ENCODE peak calls at places on chromosomes 13 and 19, in nine cellular contexts. One of them, this sample, is unnamed. For H3K4me1 and H3K36me3, the result is how much of the 10 kb centered on the place peaks cover.

GRCh38 chr19:42060117-42060516 is 9.9 kb downstream of the GRIK5 start:
- DNase-seq in transverse colon: no peak
- DNase-seq in GM23338: no peak
- DNase-seq in upper lobe of right lung: no peak
- DNase-seq in IMR-90: no peak
- DNase-seq in keratinocyte: no peak
- DNase-seq in Caco-2: no peak
- DNase-seq in stomach: no peak
- DNase-seq in body of pancreas: no peak
- DNase-seq in this sample: no peak

GRCh38 chr19:56623006-56623405 is 20.0 kb upstream of the SMIM17 start:
- DNase-seq in transverse colon: no peak
- DNase-seq in GM23338: no peak
- DNase-seq in upper lobe of right lung: no peak
- DNase-seq in IMR-90: no peak
- DNase-seq in keratinocyte: no peak
- DNase-seq in Caco-2: no peak
- DNase-seq in stomach: no peak
- DNase-seq in body of pancreas: no peak
- DNase-seq in this sample: no peak

GRCh38 chr19:40803857-40804782 is 5.1 kb downstream of the EGLN2 start:
- DNase-seq in transverse colon: peak
- DNase-seq in GM23338: peak
- DNase-seq in upper lobe of right lung: peak
- DNase-seq in IMR-90: no peak
- DNase-seq in keratinocyte: no peak
- DNase-seq in Caco-2: no peak
- DNase-seq in stomach: peak
- DNase-seq in body of pancreas: peak
- DNase-seq in this sample: no peak

GRCh38 chr13:41137951-41138350 is 5.3 kb upstream of the KBTBD6 start:
- DNase-seq in transverse colon: no peak
- DNase-seq in GM23338: no peak
- DNase-seq in upper lobe of right lung: no peak
- DNase-seq in IMR-90: peak
- DNase-seq in keratinocyte: peak
- DNase-seq in Caco-2: no peak
- DNase-seq in stomach: no peak
- DNase-seq in body of pancreas: no peak
- DNase-seq in this sample: no peak

GRCh38 chr13:99585609-99586008 is 84.3 kb downstream of the TM9SF2 start:
- DNase-seq in transverse colon: no peak
- DNase-seq in GM23338: no peak
- DNase-seq in upper lobe of right lung: no peak
- DNase-seq in IMR-90: no peak
- DNase-seq in keratinocyte: no peak
- DNase-seq in Caco-2: no peak
- DNase-seq in stomach: no peak
- DNase-seq in body of pancreas: no peak
- DNase-seq in this sample: no peak

GRCh38 chr13:93254775-93255174 is 28.2 kb downstream of the GPC6 start:
- DNase-seq in transverse colon: no peak
- DNase-seq in GM23338: no peak
- DNase-seq in upper lobe of right lung: no peak
- DNase-seq in IMR-90: no peak
- DNase-seq in keratinocyte: no peak
- DNase-seq in Caco-2: no peak
- DNase-seq in stomach: no peak
- DNase-seq in body of pancreas: no peak
- DNase-seq in this sample: no peak

GRCh38 chr13:105579821-105580707 is 955.4 kb downstream of the EFNB2 start:
- DNase-seq in transverse colon: no peak
- DNase-seq in GM23338: no peak
- DNase-seq in upper lobe of right lung: no peak
- DNase-seq in IMR-90: no peak
- DNase-seq in keratinocyte: no peak
- DNase-seq in Caco-2: no peak
- DNase-seq in stomach: no peak
- DNase-seq in body of pancreas: no peak
- DNase-seq in this sample: no peak

GRCh38 chr13:50460366-50460765 is 383.1 kb downstream of the DLEU7 start:
- DNase-seq in transverse colon: no peak
- DNase-seq in GM23338: no peak
- DNase-seq in upper lobe of right lung: no peak
- DNase-seq in IMR-90: no peak
- DNase-seq in keratinocyte: no peak
- DNase-seq in Caco-2: no peak
- DNase-seq in stomach: no peak
- DNase-seq in body of pancreas: no peak
- DNase-seq in this sample: no peak

GRCh38 chr13:53782400-53783030 is 753.9 kb downstream of the OLFM4 start:
- DNase-seq in transverse colon: no peak
- DNase-seq in GM23338: peak
- DNase-seq in upper lobe of right lung: no peak
- DNase-seq in IMR-90: peak
- DNase-seq in keratinocyte: no peak
- DNase-seq in Caco-2: no peak
- DNase-seq in stomach: peak
- DNase-seq in body of pancreas: peak
- DNase-seq in this sample: peak

DNA sequence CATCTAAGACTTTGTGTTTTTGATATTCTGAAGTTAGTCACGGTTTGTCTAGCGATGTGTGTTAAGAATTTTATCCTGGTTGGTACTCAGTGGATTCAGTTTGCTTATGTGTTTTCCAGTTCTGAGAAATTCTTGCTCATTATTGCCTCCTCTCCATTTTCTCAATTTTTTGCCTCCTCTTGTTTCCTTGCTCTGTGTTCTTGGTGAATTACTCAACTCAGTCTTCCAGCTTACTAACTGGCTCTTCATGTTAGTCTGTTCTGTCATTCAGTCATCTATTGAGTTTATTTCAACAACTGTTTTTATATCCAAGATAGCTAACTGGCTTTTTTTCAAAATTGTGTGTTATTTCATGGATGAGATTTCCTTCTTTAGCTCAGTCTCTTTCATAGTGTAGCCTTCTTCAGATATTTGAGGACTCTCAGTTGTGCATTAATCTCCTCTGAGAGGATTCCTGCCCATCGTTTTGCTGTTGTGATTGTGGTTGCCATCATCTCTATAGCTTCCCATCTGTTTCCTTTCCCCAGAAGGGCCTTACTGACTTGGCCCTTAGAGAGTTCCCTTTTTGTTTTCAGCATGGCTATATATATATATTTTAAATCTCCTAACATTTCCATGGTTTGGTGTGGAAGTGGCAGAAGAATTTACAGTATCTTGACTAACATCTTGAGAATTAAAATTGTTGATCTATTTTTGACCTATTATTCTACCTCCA is 6.2 kb downstream of the SETDB2 start:
- DNase-seq in transverse colon: no peak
- DNase-seq in GM23338: no peak
- DNase-seq in upper lobe of right lung: no peak
- DNase-seq in IMR-90: no peak
- DNase-seq in keratinocyte: no peak
- DNase-seq in Caco-2: no peak
- DNase-seq in stomach: no peak
- DNase-seq in body of pancreas: no peak
- DNase-seq in this sample: no peak
- H3K4me1 ChIP-seq in transverse colon: under half
- H3K4me1 ChIP-seq in GM23338: under half
- H3K4me1 ChIP-seq in upper lobe of right lung: under half
- H3K4me1 ChIP-seq in IMR-90: under half
- H3K4me1 ChIP-seq in keratinocyte: under half
- H3K4me1 ChIP-seq in Caco-2: under half
- H3K4me1 ChIP-seq in stomach: under half
- H3K4me1 ChIP-seq in body of pancreas: under half
- H3K4me1 ChIP-seq in this sample: under half

GRCh38 chr19:51595190-51595589 is 24.1 kb downstream of the ZNF175 start:
- DNase-seq in transverse colon: no peak
- DNase-seq in GM23338: no peak
- DNase-seq in upper lobe of right lung: no peak
- DNase-seq in IMR-90: no peak
- DNase-seq in keratinocyte: no peak
- DNase-seq in Caco-2: no peak
- DNase-seq in stomach: no peak
- DNase-seq in body of pancreas: no peak
- DNase-seq in this sample: no peak
- H3K4me3 ChIP-seq in transverse colon: no peak
- H3K4me3 ChIP-seq in GM23338: peak
- H3K4me3 ChIP-seq in upper lobe of right lung: peak
- H3K4me3 ChIP-seq in IMR-90: no peak
- H3K4me3 ChIP-seq in keratinocyte: peak
- H3K4me3 ChIP-seq in Caco-2: no peak
- H3K4me3 ChIP-seq in stomach: peak
- H3K4me3 ChIP-seq in body of pancreas: no peak
- H3K4me3 ChIP-seq in this sample: no peak

GRCh38 chr19:1846517-1847205 is 1.6 kb downstream of the REXO1 start:
- DNase-seq in transverse colon: no peak
- DNase-seq in GM23338: no peak
- DNase-seq in upper lobe of right lung: no peak
- DNase-seq in IMR-90: no peak
- DNase-seq in keratinocyte: no peak
- DNase-seq in Caco-2: no peak
- DNase-seq in stomach: no peak
- DNase-seq in body of pancreas: no peak
- DNase-seq in this sample: no peak

GRCh38 chr19:1843116-1843515 is 5.2 kb downstream of the REXO1 start:
- DNase-seq in transverse colon: no peak
- DNase-seq in GM23338: no peak
- DNase-seq in upper lobe of right lung: no peak
- DNase-seq in IMR-90: no peak
- DNase-seq in keratinocyte: no peak
- DNase-seq in Caco-2: no peak
- DNase-seq in stomach: no peak
- DNase-seq in body of pancreas: no peak
- DNase-seq in this sample: no peak

GRCh38 chr19:1845642-1846041 is 2.6 kb downstream of the REXO1 start:
- DNase-seq in transverse colon: no peak
- DNase-seq in GM23338: no peak
- DNase-seq in upper lobe of right lung: no peak
- DNase-seq in IMR-90: no peak
- DNase-seq in keratinocyte: no peak
- DNase-seq in Caco-2: no peak
- DNase-seq in stomach: no peak
- DNase-seq in body of pancreas: no peak
- DNase-seq in this sample: no peak

GRCh38 chr19:1843646-1844394 is 4.5 kb downstream of the REXO1 start:
- DNase-seq in transverse colon: no peak
- DNase-seq in GM23338: peak
- DNase-seq in upper lobe of right lung: no peak
- DNase-seq in IMR-90: no peak
- DNase-seq in keratinocyte: no peak
- DNase-seq in Caco-2: no peak
- DNase-seq in stomach: no peak
- DNase-seq in body of pancreas: no peak
- DNase-seq in this sample: no peak

DNA sequence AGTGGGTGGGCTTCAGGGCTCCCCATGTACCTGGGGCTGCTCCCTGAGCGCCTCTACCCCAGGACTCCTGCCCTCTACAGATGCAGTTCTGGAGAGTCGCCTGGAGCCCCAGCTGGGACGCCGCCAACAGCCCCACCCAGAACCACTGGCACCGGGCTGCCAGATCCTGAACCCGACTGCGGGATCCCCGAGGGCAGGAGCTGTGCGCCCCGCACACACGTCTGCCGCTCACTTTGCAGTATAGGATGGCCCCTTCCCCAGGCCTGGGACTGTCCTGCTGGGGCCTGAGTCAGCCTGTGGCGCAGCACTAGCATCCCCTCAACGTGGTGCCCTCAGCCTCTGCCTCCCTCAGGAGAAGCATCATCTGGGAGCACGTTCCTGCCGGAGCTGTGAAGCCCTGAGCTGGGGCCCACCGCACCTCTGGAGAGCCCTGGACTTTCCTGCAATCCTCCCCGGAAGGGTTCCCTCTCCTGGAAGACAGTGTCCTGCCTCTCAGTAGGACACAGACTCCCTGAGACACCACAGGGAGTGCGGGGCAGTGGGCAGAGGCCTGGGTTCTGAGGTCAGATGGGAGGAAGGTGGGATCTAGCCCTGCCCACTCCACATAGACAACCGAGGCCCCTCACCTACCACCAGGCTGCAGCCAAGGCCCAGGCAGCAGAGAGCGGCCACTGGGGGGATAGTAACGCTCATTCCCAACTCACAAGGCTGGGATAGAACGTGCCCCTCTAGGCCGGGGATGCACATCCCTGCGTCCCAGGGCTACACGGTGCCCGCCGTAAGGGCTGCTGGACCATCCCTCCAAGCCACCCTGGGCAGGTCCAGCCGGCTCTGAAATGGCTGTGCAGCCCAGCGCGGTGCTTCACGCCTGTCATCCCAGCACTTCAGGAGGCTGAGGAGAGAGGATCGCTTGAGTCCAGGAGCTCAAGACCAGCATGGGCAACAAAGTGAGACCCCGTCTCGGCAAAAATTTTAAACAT is 3.5 kb downstream of the REXO1 start:
- DNase-seq in transverse colon: no peak
- DNase-seq in GM23338: no peak
- DNase-seq in upper lobe of right lung: no peak
- DNase-seq in IMR-90: no peak
- DNase-seq in keratinocyte: no peak
- DNase-seq in Caco-2: no peak
- DNase-seq in stomach: no peak
- DNase-seq in body of pancreas: no peak
- DNase-seq in this sample: no peak
- H3K36me3 ChIP-seq in transverse colon: under half
- H3K36me3 ChIP-seq in GM23338: under half
- H3K36me3 ChIP-seq in upper lobe of right lung: under half
- H3K36me3 ChIP-seq in IMR-90: under half
- H3K36me3 ChIP-seq in keratinocyte: under half
- H3K36me3 ChIP-seq in Caco-2: under half
- H3K36me3 ChIP-seq in stomach: under half
- H3K36me3 ChIP-seq in body of pancreas: under half
- H3K36me3 ChIP-seq in this sample: under half

GRCh38 chr13:51822106-51822840 is 18.3 kb upstream of the DHRS12 start:
- DNase-seq in transverse colon: no peak
- DNase-seq in GM23338: no peak
- DNase-seq in upper lobe of right lung: no peak
- DNase-seq in IMR-90: no peak
- DNase-seq in keratinocyte: no peak
- DNase-seq in Caco-2: no peak
- DNase-seq in stomach: no peak
- DNase-seq in body of pancreas: no peak
- DNase-seq in this sample: no peak

GRCh38 chr13:51819544-51819943 is 15.6 kb upstream of the DHRS12 start:
- DNase-seq in transverse colon: no peak
- DNase-seq in GM23338: no peak
- DNase-seq in upper lobe of right lung: no peak
- DNase-seq in IMR-90: no peak
- DNase-seq in keratinocyte: no peak
- DNase-seq in Caco-2: no peak
- DNase-seq in stomach: no peak
- DNase-seq in body of pancreas: no peak
- DNase-seq in this sample: no peak

GRCh38 chr13:51823861-51824260 is 19.9 kb upstream of the DHRS12 start:
- DNase-seq in transverse colon: no peak
- DNase-seq in GM23338: no peak
- DNase-seq in upper lobe of right lung: no peak
- DNase-seq in IMR-90: no peak
- DNase-seq in keratinocyte: no peak
- DNase-seq in Caco-2: no peak
- DNase-seq in stomach: no peak
- DNase-seq in body of pancreas: no peak
- DNase-seq in this sample: no peak

GRCh38 chr13:51823351-51823750 is 19.4 kb upstream of the DHRS12 start:
- DNase-seq in transverse colon: no peak
- DNase-seq in GM23338: no peak
- DNase-seq in upper lobe of right lung: no peak
- DNase-seq in IMR-90: no peak
- DNase-seq in keratinocyte: no peak
- DNase-seq in Caco-2: no peak
- DNase-seq in stomach: no peak
- DNase-seq in body of pancreas: no peak
- DNase-seq in this sample: no peak

GRCh38 chr13:51821666-51822065 is 17.7 kb upstream of the DHRS12 start:
- DNase-seq in transverse colon: no peak
- DNase-seq in GM23338: no peak
- DNase-seq in upper lobe of right lung: no peak
- DNase-seq in IMR-90: no peak
- DNase-seq in keratinocyte: no peak
- DNase-seq in Caco-2: no peak
- DNase-seq in stomach: no peak
- DNase-seq in body of pancreas: no peak
- DNase-seq in this sample: no peak
- H3K4me1 ChIP-seq in transverse colon: under half
- H3K4me1 ChIP-seq in GM23338: under half
- H3K4me1 ChIP-seq in upper lobe of right lung: under half
- H3K4me1 ChIP-seq in IMR-90: under half
- H3K4me1 ChIP-seq in keratinocyte: under half
- H3K4me1 ChIP-seq in Caco-2: under half
- H3K4me1 ChIP-seq in stomach: half or more
- H3K4me1 ChIP-seq in body of pancreas: under half
- H3K4me1 ChIP-seq in this sample: under half

This sample was measured in HAP-1.